ENCODE peak calls at places on chromosomes 3 and 15, in seven cellular contexts. M is neuronal stem cell, C is colonic mucosa, I is HCT116, A is PC-3, Y is adipocyte, Q is endothelial cell of umbilical vein. J is an unnamed sample.

GRCh38 chr3:181417748-181418147 is 294.0 kb upstream of the SOX2 start:
- DNase-seq in M (peak), Y (no peak), C (no peak), Q (no peak), A (no peak), I (no peak), J (peak)

GRCh38 chr3:48406443-48407431 is 23.1 kb downstream of the PLXNB1 start:
- DNase-seq in M (no peak), A (no peak), Y (no peak), C (peak), I (no peak), Q (no peak), J (no peak)

GRCh38 chr3:138457863-138458735 is 23.7 kb downstream of the ESYT3 start:
- DNase-seq in I (no peak), A (no peak), Q (no peak), Y (no peak), M (no peak), C (no peak), J (no peak)

GRCh38 chr3:123070471-123070870 is 3.6 kb downstream of the PDIA5 start:
- DNase-seq in M (no peak), A (no peak), Q (no peak), C (no peak), Y (no peak), I (no peak), J (no peak)

GRCh38 chr3:113698891-113699465 is 2.5 kb upstream of the USF3 start:
- DNase-seq in Y (no peak), I (no peak), M (no peak), Q (no peak), C (peak), A (no peak), J (peak)

GRCh38 chr3:42819351-42819965 is 10.2 kb downstream of the ACKR2 start:
- DNase-seq in M (no peak), A (peak), Q (no peak), C (peak), I (no peak), Y (no peak), J (no peak)

GRCh38 chr3:72320096-72320910 is 527.9 kb downstream of the SHQ1 start:
- DNase-seq in A (no peak), C (no peak), M (no peak), Q (no peak), Y (no peak), I (no peak), J (no peak)

GRCh38 chr3:119219069-119219468 is 21.6 kb downstream of the B4GALT4 start:
- DNase-seq in Q (no peak), Y (no peak), C (no peak), M (no peak), I (no peak), A (no peak), J (no peak)

GRCh38 chr3:25592510-25592968 is 72.2 kb downstream of the TOP2B start:
- DNase-seq in C (no peak), Q (peak), M (no peak), Y (peak), I (peak), A (peak), J (peak)

GRCh38 chr3:115227046-115227445 is 80.0 kb upstream of the ZBTB20 start:
- DNase-seq in A (peak), Y (no peak), M (no peak), I (no peak), Q (no peak), C (no peak), J (peak)

GRCh38 chr3:39192490-39193092 is at the start of gene XIRP1:
- DNase-seq in M (no peak), I (no peak), C (no peak), Y (no peak), Q (no peak), A (no peak), J (no peak)

GRCh38 chr3:159130108-159130507 is 328.3 kb downstream of the MFSD1 start:
- DNase-seq in Q (no peak), I (peak), Y (no peak), M (no peak), A (peak), C (peak), J (peak)

GRCh38 chr15:42914728-42915497 is 5.7 kb downstream of the TTBK2 start:
- DNase-seq in I (no peak), Y (no peak), Q (no peak), M (no peak), C (no peak), A (no peak), J (no peak)

GRCh38 chr3:24683511-24684384 is 189.1 kb upstream of the THRB start:
- DNase-seq in I (peak), Y (peak), C (peak), Q (peak), M (peak), A (peak), J (peak)

GRCh38 chr15:85533949-85534543 is 153.6 kb downstream of the AKAP13 start:
- DNase-seq in C (no peak), Y (no peak), A (no peak), M (no peak), I (no peak), Q (no peak), J (no peak)

GRCh38 chr15:34796847-34797246 is 1.5 kb upstream of the ACTC1 start:
- DNase-seq in A (no peak), I (no peak), Q (no peak), C (no peak), M (no peak), Y (no peak), J (no peak)
- H3K9ac ChIP-seq in A (no peak), I (no peak), Q (no peak), C (no peak), M (no peak), Y (no peak), J (no peak)

DNA sequence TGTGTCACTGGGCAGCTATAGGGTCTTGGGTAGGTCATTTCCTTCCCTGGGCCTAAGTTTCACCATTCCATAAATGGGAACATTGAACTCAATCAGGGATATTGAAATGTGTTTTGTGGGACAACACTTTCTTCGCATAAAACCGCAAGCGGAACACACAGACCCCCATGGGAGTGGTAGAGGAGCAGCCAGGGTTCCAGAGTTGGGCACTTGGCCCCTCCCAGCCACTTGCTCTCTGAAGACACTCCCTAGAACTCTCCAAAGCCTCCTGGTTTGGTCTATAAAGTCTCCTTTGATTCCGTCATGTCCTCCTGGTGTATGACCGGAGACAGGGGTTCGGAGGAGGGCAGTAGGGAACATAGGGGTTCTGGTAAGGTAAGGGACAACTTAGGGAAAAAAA is 271.7 kb downstream of the UACA start:
- DNase-seq in Y (no peak), I (no peak), Q (no peak), A (no peak), M (no peak), C (no peak), J (no peak)
- H3K9ac ChIP-seq in Y (no peak), I (no peak), Q (no peak), A (no peak), M (no peak), C (no peak), J (peak)

GRCh38 chr15:77496710-77497107 is 76.0 kb downstream of the HMG20A start:
- DNase-seq in A (peak), I (peak), Y (peak), Q (peak), M (peak), C (peak), J (peak)
- H3K9ac ChIP-seq in A (no peak), I (no peak), Y (peak), Q (peak), M (no peak), C (no peak), J (peak)

GRCh38 chr3:129001817-129002572 is 891 bp downstream of the EFCC1 start:
- DNase-seq in A (no peak), M (peak), Q (peak), C (no peak), I (no peak), Y (peak), J (peak)

GRCh38 chr3:129002573-129003569 is 1.8 kb downstream of the EFCC1 start:
- DNase-seq in C (no peak), M (no peak), Y (no peak), A (no peak), I (no peak), Q (no peak), J (no peak)

GRCh38 chr3:128999104-128999503 is 2.0 kb upstream of the EFCC1 start:
- DNase-seq in Q (no peak), A (no peak), C (no peak), M (no peak), Y (no peak), I (no peak), J (no peak)

GRCh38 chr3:129000742-129001100 is 383 bp upstream of the EFCC1 start:
- DNase-seq in M (no peak), A (no peak), Y (no peak), C (no peak), I (no peak), Q (peak), J (no peak)

DNA sequence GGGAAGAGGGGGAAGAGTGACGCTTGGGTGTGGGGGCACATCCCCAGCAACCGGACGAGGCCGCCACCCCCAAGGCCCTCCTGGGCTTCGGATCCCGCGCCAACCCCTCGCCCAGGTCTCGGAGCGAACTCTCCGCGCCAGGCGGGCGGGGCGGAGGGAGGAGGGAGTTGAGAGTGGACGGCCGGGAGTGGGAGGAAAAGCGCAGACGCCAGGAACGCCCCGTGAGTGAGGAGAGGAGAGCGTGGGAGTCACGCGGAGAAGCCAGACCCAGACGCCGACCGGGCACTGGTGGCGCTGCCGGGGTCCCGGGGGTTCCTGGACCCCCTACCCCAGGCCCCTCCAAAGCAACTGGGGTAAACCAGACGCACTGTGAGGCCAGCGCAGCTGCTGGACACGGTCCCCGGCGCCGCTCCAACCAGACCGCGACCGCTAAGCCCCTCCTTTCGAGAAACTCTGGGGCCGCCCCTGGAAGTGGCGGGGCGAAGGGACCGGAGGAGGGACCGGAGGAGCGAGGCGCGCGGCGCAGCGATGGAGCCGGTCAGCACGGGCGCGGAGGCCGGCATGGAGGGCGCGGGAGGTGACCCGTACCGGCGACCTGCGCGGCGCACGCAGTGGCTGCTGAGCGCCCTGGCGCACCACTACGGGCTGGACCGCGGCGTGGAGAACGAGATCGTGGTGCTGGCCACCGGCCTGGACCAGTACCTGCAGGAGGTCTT is at the start of gene EFCC1:
- DNase-seq in Y (peak), I (no peak), C (peak), A (no peak), M (peak), Q (peak), J (peak)
- H3K9ac ChIP-seq in Y (no peak), I (no peak), C (peak), A (no peak), M (peak), Q (no peak), J (no peak)

GRCh38 chr3:194565597-194566190 is 67.5 kb downstream of the TMEM44 start:
- DNase-seq in Y (peak), I (no peak), M (no peak), C (no peak), Q (no peak), A (peak), J (peak)
- H3K9ac ChIP-seq in Y (peak), I (no peak), M (no peak), C (no peak), Q (no peak), A (no peak), J (peak)